ENCODE peak calls at places on chromosomes 7 and 10, in eight cellular contexts. L is sciatic nerve, C is NCI-H510A treated with DMSO at 0.1 percent for 48 hours, U is AG04449, D is neuronal stem cell, F is MCF 10A, Y is GM18507, K is SHP77. B is an unnamed sample.
A peak's percentile ranks its signal among the peaks of the same experiment; 100 is the strongest.

GRCh38 chr7:128909605-128910568 is 622 bp downstream of the KCP start:
- DNase-seq in C (peak; percentile 26), D (no peak), Y (no peak), U (no peak), L (peak; percentile 54), F (no peak), K (no peak), B (no peak)

GRCh38 chr10:33248638-33249037 is 85.8 kb downstream of the NRP1 start:
- DNase-seq in D (no peak), U (peak; percentile 74), K (no peak), L (no peak), F (peak; percentile 87), C (no peak), Y (no peak), B (no peak)

GRCh38 chr10:53135213-53135896 is 362.8 kb upstream of the MBL2 start:
- DNase-seq in C (no peak), Y (no peak), D (no peak), F (no peak), K (no peak), U (no peak), L (no peak), B (no peak)

GRCh38 chr7:80827238-80827633 is 91.6 kb downstream of the SEMA3C start:
- DNase-seq in L (no peak), D (no peak), F (peak; percentile 55), K (no peak), U (no peak), Y (no peak), C (no peak), B (no peak)

GRCh38 chr10:5595591-5596590 is 70.5 kb downstream of the ASB13 start:
- DNase-seq in U (peak; percentile 73), C (no peak), Y (no peak), L (no peak), D (no peak), K (no peak), F (peak; percentile 95), B (no peak)

GRCh38 chr10:131514454-131514853 is 202.9 kb upstream of the TCERG1L start:
- DNase-seq in Y (no peak), L (no peak), U (no peak), K (no peak), D (peak; percentile 12), C (no peak), F (peak; percentile 25), B (no peak)

GRCh38 chr7:157017149-157017548 is 6.7 kb upstream of the MNX1 start:
- DNase-seq in C (no peak), F (no peak), D (no peak), Y (no peak), L (no peak), U (no peak), K (no peak), B (no peak)

GRCh38 chr7:139813689-139814088 is 15.4 kb upstream of the TBXAS1 start:
- DNase-seq in Y (no peak), U (no peak), D (no peak), F (no peak), K (no peak), L (no peak), C (no peak), B (no peak)

GRCh38 chr10:122393288-122393687 is 18.8 kb downstream of the PLEKHA1 start:
- DNase-seq in K (no peak), L (no peak), D (no peak), Y (no peak), F (no peak), U (no peak), C (no peak), B (no peak)

GRCh38 chr10:69742928-69743602 is 58.6 kb upstream of the COL13A1 start:
- DNase-seq in Y (no peak), F (peak; percentile 48), D (peak; percentile 37), L (no peak), K (no peak), U (no peak), C (peak; percentile 13), B (peak; percentile 47)

GRCh38 chr7:156032973-156033372 is 220.7 kb upstream of the SHH start:
- DNase-seq in K (no peak), C (no peak), D (no peak), U (no peak), L (no peak), Y (no peak), F (no peak), B (no peak)

GRCh38 chr7:114854369-114854768 is 67.5 kb upstream of the MDFIC start:
- DNase-seq in U (no peak), C (no peak), D (no peak), K (no peak), Y (no peak), L (no peak), F (no peak), B (no peak)

GRCh38 chr10:63268139-63268797 is 135.1 kb downstream of the NRBF2 start:
- DNase-seq in Y (no peak), F (peak; percentile 42), C (no peak), L (no peak), U (no peak), K (no peak), D (no peak), B (no peak)

GRCh38 chr10:99394761-99395386 is 35.5 kb downstream of the GOT1 start:
- DNase-seq in K (no peak), F (peak; percentile 36), C (peak; percentile 88), Y (no peak), L (no peak), U (no peak), D (no peak), B (no peak)

GRCh38 chr7:121301441-121302213 is 27.2 kb upstream of the WNT16 start:
- DNase-seq in U (no peak), D (no peak), C (no peak), Y (no peak), F (no peak), L (no peak), K (no peak), B (no peak)

GRCh38 chr7:42198974-42199668 is 37.9 kb downstream of the GLI3 start:
- DNase-seq in K (no peak), F (no peak), D (no peak), U (peak; percentile 60), Y (no peak), L (no peak), C (no peak), B (no peak)

GRCh38 chr10:77873558-77874380 is 52.8 kb downstream of the DLG5 start:
- DNase-seq in F (peak; percentile 98), D (no peak), K (no peak), L (no peak), C (peak; percentile 28), Y (peak; percentile 62), U (peak; percentile 7), B (peak; percentile 56)

GRCh38 chr10:102676916-102677315 is 32.6 kb downstream of the TRIM8 start:
- DNase-seq in L (no peak), C (peak; percentile 25), U (no peak), F (no peak), K (no peak), D (no peak), Y (no peak), B (no peak)

GRCh38 chr7:149822353-149822943 is 15.7 kb upstream of the ZNF862 start:
- DNase-seq in Y (no peak), K (no peak), D (no peak), L (no peak), U (no peak), C (no peak), F (no peak), B (no peak)

GRCh38 chr10:26468691-26469090 is 30.6 kb downstream of the APBB1IP start:
- DNase-seq in L (no peak), D (no peak), K (no peak), C (no peak), Y (no peak), F (no peak), U (no peak), B (no peak)

GRCh38 chr7:151721694-151722093 is 155.2 kb downstream of the PRKAG2 start:
- DNase-seq in F (no peak), K (no peak), L (no peak), C (no peak), U (no peak), Y (no peak), D (no peak), B (no peak)

GRCh38 chr7:159064816-159065130 is 79.9 kb downstream of the VIPR2 start:
- DNase-seq in C (no peak), F (no peak), D (no peak), K (no peak), L (no peak), Y (no peak), U (no peak), B (no peak)

GRCh38 chr10:91022924-91023707 is 102.2 kb upstream of the ANKRD1 start:
- DNase-seq in D (no peak), L (no peak), C (no peak), F (no peak), K (no peak), Y (no peak), U (no peak), B (no peak)

GRCh38 chr7:135169936-135170222 is 628 bp downstream of the CYREN start:
- DNase-seq in D (no peak), L (no peak), U (no peak), Y (no peak), K (peak; percentile 21), C (no peak), F (no peak), B (no peak)

GRCh38 chr7:25496394-25497103 is 268.3 kb upstream of the NPVF start:
- DNase-seq in F (no peak), C (no peak), Y (no peak), U (no peak), K (no peak), D (no peak), L (no peak), B (no peak)

GRCh38 chr10:58796242-58796641 is 283.6 kb downstream of the BICC1 start:
- DNase-seq in F (no peak), D (no peak), L (no peak), Y (no peak), K (no peak), U (no peak), C (no peak), B (no peak)

GRCh38 chr10:133072776-133073390 is 14.8 kb upstream of the ADGRA1 start:
- DNase-seq in L (no peak), Y (no peak), U (no peak), K (no peak), C (no peak), D (no peak), F (no peak), B (no peak)

GRCh38 chr7:191105-192034 is 1.0 kb upstream of the FAM20C start:
- DNase-seq in F (peak; percentile 82), D (no peak), K (no peak), C (no peak), Y (no peak), L (no peak), U (peak; percentile 50), B (peak; percentile 39)

GRCh38 chr10:52226448-52226847 is 87.6 kb upstream of the DKK1 start:
- DNase-seq in K (no peak), L (no peak), F (peak; percentile 55), U (peak; percentile 16), D (no peak), Y (no peak), C (no peak), B (no peak)